ENCODE peak calls at places on chromosomes 13 and 19, in nine cellular contexts. F is stimulated activated CD4-positive, alpha-beta T cell treated with anti-CD3 and anti-CD28 coated beads, Interleukin-2, amount 100 ng/mL, for 24 hours; A is ovary; D is NCI-H82; W is skeletal muscle cell; U is breast epithelium; N is prostate gland; C is M059J; P is mammary epithelial cell. R is an unnamed sample.

GRCh38 chr19:6790194-6791128 is 18.0 kb downstream of the VAV1 start:
- DNase-seq in D (no peak), C (no peak), W (no peak), U (no peak), A (no peak), N (no peak), F (no peak), P (no peak), R (no peak)

GRCh38 chr19:31516756-31517155 is 167.5 kb upstream of the TSHZ3 start:
- DNase-seq in W (no peak), P (no peak), C (no peak), F (no peak), N (no peak), D (no peak), A (no peak), U (no peak), R (no peak)

GRCh38 chr19:15475611-15476010 is 3.7 kb downstream of the PGLYRP2 start:
- DNase-seq in C (no peak), U (no peak), P (no peak), D (no peak), N (no peak), F (no peak), A (no peak), W (no peak), R (no peak)

GRCh38 chr13:44158055-44158655 is 215.5 kb upstream of the SERP2 start:
- DNase-seq in D (no peak), U (no peak), N (no peak), C (no peak), W (no peak), A (no peak), P (no peak), F (no peak), R (no peak)

GRCh38 chr13:36447501-36447900 is 15.2 kb downstream of the CCNA1 start:
- DNase-seq in P (no peak), F (no peak), C (no peak), U (no peak), A (no peak), D (no peak), N (no peak), W (no peak), R (no peak)

GRCh38 chr13:33649212-33649917 is 168.6 kb upstream of the RFC3 start:
- DNase-seq in W (no peak), F (no peak), N (no peak), A (no peak), D (no peak), P (no peak), C (peak; percentile 53), U (no peak), R (no peak)

GRCh38 chr13:95660981-95661581 is 15.9 kb upstream of the DNAJC3 start:
- DNase-seq in A (no peak), D (peak; percentile 84), N (no peak), W (no peak), P (peak; percentile 24), F (no peak), U (no peak), C (peak; percentile 58), R (no peak)

GRCh38 chr13:27680465-27680864 is 58.8 kb downstream of the POLR1D start:
- DNase-seq in N (no peak), F (no peak), U (no peak), P (no peak), D (no peak), W (no peak), C (no peak), A (no peak), R (no peak)

GRCh38 chr19:2524840-2525723 is 49.2 kb downstream of the GADD45B start:
- DNase-seq in U (peak; percentile 63), D (peak; percentile 11), P (peak; percentile 72), C (peak; percentile 93), W (no peak), N (no peak), A (no peak), F (no peak), R (peak; percentile 64)

GRCh38 chr19:51259348-51260245 is 8.7 kb downstream of the SIGLECL1 start:
- DNase-seq in D (peak; percentile 51), C (peak; percentile 33), W (no peak), N (peak; percentile 18), A (no peak), F (peak; percentile 60), U (no peak), P (peak; percentile 24), R (no peak)

GRCh38 chr19:15696654-15697194 is 23.8 kb downstream of the CYP4F12 start:
- DNase-seq in N (no peak), F (no peak), P (no peak), U (no peak), W (no peak), A (no peak), D (no peak), C (no peak), R (no peak)

GRCh38 chr19:45357445-45357783 is 13.0 kb downstream of the ERCC2 start:
- DNase-seq in U (no peak), N (no peak), W (no peak), D (no peak), F (no peak), A (no peak), C (no peak), P (no peak), R (no peak)

GRCh38 chr19:18023596-18024212 is 15.7 kb downstream of the ARRDC2 start:
- DNase-seq in A (peak; percentile 55), F (peak; percentile 53), C (no peak), P (no peak), U (no peak), D (no peak), N (no peak), W (peak; percentile 96), R (no peak)

GRCh38 chr19:18097993-18098890 is 664 bp downstream of the MAST3 start:
- DNase-seq in C (no peak), U (no peak), D (peak; percentile 71), W (no peak), F (no peak), N (no peak), P (no peak), A (no peak), R (no peak)

GRCh38 chr13:113666951-113667701 is at the start of gene GRK1:
- DNase-seq in N (no peak), U (peak; percentile 47), P (no peak), F (no peak), D (peak; percentile 72), W (no peak), A (no peak), C (no peak), R (no peak)

GRCh38 chr19:47399198-47399597 is 20.1 kb downstream of the MEIS3 start:
- DNase-seq in W (no peak), A (no peak), D (peak; percentile 22), U (no peak), F (no peak), P (no peak), N (no peak), C (no peak), R (no peak)

GRCh38 chr19:39672473-39672872 is 16.8 kb downstream of the LGALS16 start:
- DNase-seq in F (no peak), W (no peak), A (no peak), D (no peak), N (no peak), C (no peak), U (no peak), P (no peak), R (no peak)

GRCh38 chr13:31944262-31945160 is 87.1 kb upstream of the FRY start:
- DNase-seq in D (no peak), F (no peak), U (no peak), A (no peak), P (no peak), N (no peak), C (no peak), W (peak; percentile 22), R (no peak)

GRCh38 chr13:65677906-65678305 is 1552.2 kb downstream of the PCDH9 start:
- DNase-seq in C (no peak), W (peak; percentile 15), N (no peak), D (no peak), A (no peak), P (no peak), U (no peak), F (no peak), R (no peak)

GRCh38 chr13:52001120-52001731 is 10.0 kb downstream of the ATP7B start:
- DNase-seq in A (no peak), F (no peak), D (peak; percentile 84), P (no peak), W (no peak), N (no peak), C (peak; percentile 39), U (no peak), R (peak; percentile 29)

GRCh38 chr13:112525306-112525945 is 62.5 kb downstream of the TUBGCP3 start:
- DNase-seq in W (no peak), U (no peak), D (no peak), A (no peak), C (no peak), P (no peak), N (no peak), F (no peak), R (no peak)

GRCh38 chr13:80201686-80202085 is 139.2 kb downstream of the SPRY2 start:
- DNase-seq in C (no peak), D (no peak), P (no peak), W (no peak), U (no peak), A (no peak), F (no peak), N (no peak), R (no peak)

GRCh38 chr19:38030681-38031422 is 123.8 kb downstream of the SIPA1L3 start:
- DNase-seq in W (no peak), F (no peak), U (no peak), D (no peak), C (no peak), P (no peak), A (no peak), N (no peak), R (no peak)

GRCh38 chr13:106530907-106531520 is 4.4 kb downstream of the EFNB2 start:
- DNase-seq in C (no peak), P (no peak), N (no peak), D (peak; percentile 79), U (no peak), F (no peak), A (no peak), W (no peak), R (no peak)

GRCh38 chr13:113366031-113366588 is 2.2 kb upstream of the GRTP1 start:
- DNase-seq in P (no peak), U (no peak), N (no peak), W (no peak), A (no peak), C (no peak), D (no peak), F (no peak), R (no peak)

GRCh38 chr13:52968074-52968700 is 60.4 kb upstream of the OLFM4 start:
- DNase-seq in A (peak; percentile 45), F (peak; percentile 67), U (peak; percentile 73), P (peak; percentile 69), W (peak; percentile 4), N (peak; percentile 80), C (peak; percentile 49), D (peak; percentile 94), R (peak; percentile 5)

GRCh38 chr19:39428309-39429112 is 7.2 kb downstream of the RPS16 start:
- DNase-seq in W (peak; percentile 84), D (peak; percentile 63), U (no peak), P (no peak), A (peak; percentile 81), C (peak; percentile 62), N (no peak), F (no peak), R (peak; percentile 74)

GRCh38 chr19:2423913-2424685 is 3.3 kb downstream of the TIMM13 start:
- DNase-seq in N (no peak), U (no peak), D (no peak), A (no peak), C (no peak), P (no peak), F (no peak), W (no peak), R (no peak)

GRCh38 chr19:33497151-33497777 is 24.3 kb downstream of the PEPD start:
- DNase-seq in C (no peak), F (no peak), W (no peak), P (no peak), A (no peak), D (no peak), U (no peak), N (no peak), R (no peak)

GRCh38 chr13:105846923-105847322 is 688.5 kb downstream of the EFNB2 start:
- DNase-seq in P (no peak), W (no peak), F (no peak), D (no peak), U (no peak), A (no peak), C (no peak), N (no peak), R (no peak)

GRCh38 chr19:55585658-55586339 is 5.2 kb upstream of the ZNF579 start:
- DNase-seq in C (peak; percentile 72), P (no peak), D (peak; percentile 98), N (peak; percentile 65), F (peak; percentile 68), W (peak; percentile 63), A (peak; percentile 85), U (no peak), R (no peak)

R was measured in kidney epithelial cell.